ENCODE peak calls at places on chromosomes 3 and 15, in eight cellular contexts. Y is lung, P is MCF 10A, B is foreskin keratinocyte, F is heart left ventricle, H is RWPE1, C is cardiac fibroblast, N is GM23338. L is an unnamed sample.

GRCh38 chr3:58535531-58536500 is 1.2 kb downstream of the ACOX2 start:
- DNase-seq in Y (no peak), P (no peak), B (peak), F (no peak), H (no peak), C (peak), N (no peak), L (no peak)

GRCh38 chr3:38438421-38438820 is 15.3 kb upstream of the ACVR2B start:
- DNase-seq in Y (no peak), P (peak), B (no peak), F (no peak), H (no peak), C (no peak), N (no peak), L (no peak)

GRCh38 chr3:156723182-156723619 is 48.8 kb downstream of the TIPARP start:
- DNase-seq in Y (no peak), P (no peak), B (peak), F (no peak), H (no peak), C (no peak), N (no peak), L (no peak)

GRCh38 chr3:101229681-101230080 is 90.7 kb downstream of the IMPG2 start:
- DNase-seq in Y (no peak), P (peak), B (no peak), F (no peak), H (no peak), C (peak), N (no peak), L (no peak)

GRCh38 chr15:51775967-51776816 is 24.8 kb downstream of the TMOD2 start:
- DNase-seq in Y (peak), P (peak), B (peak), F (no peak), H (peak), C (peak), N (peak), L (no peak)

GRCh38 chr3:11170052-11170770 is 15.9 kb downstream of the HRH1 start:
- DNase-seq in Y (no peak), P (no peak), B (no peak), F (no peak), H (no peak), C (no peak), N (peak), L (no peak)

GRCh38 chr3:196621581-196621980 is 17.9 kb upstream of the NRROS start:
- DNase-seq in Y (no peak), P (no peak), B (no peak), F (no peak), H (no peak), C (no peak), N (no peak), L (no peak)

GRCh38 chr3:4163006-4163405 is 140.2 kb upstream of the SETMAR start:
- DNase-seq in Y (no peak), P (no peak), B (no peak), F (no peak), H (no peak), C (no peak), N (no peak), L (no peak)

GRCh38 chr3:72571052-72571451 is 277.2 kb downstream of the SHQ1 start:
- DNase-seq in Y (no peak), P (no peak), B (no peak), F (no peak), H (no peak), C (no peak), N (no peak), L (no peak)

GRCh38 chr15:73296621-73297353 is 72.0 kb downstream of the HCN4 start:
- DNase-seq in Y (no peak), P (no peak), B (no peak), F (no peak), H (no peak), C (no peak), N (peak), L (no peak)

GRCh38 chr3:39106281-39107055 is 959 bp downstream of the GORASP1 start:
- DNase-seq in Y (no peak), P (no peak), B (peak), F (no peak), H (peak), C (peak), N (peak), L (no peak)

GRCh38 chr15:39270221-39270835 is 310.6 kb upstream of the THBS1 start:
- DNase-seq in Y (no peak), P (no peak), B (no peak), F (no peak), H (no peak), C (no peak), N (no peak), L (no peak)

DNA sequence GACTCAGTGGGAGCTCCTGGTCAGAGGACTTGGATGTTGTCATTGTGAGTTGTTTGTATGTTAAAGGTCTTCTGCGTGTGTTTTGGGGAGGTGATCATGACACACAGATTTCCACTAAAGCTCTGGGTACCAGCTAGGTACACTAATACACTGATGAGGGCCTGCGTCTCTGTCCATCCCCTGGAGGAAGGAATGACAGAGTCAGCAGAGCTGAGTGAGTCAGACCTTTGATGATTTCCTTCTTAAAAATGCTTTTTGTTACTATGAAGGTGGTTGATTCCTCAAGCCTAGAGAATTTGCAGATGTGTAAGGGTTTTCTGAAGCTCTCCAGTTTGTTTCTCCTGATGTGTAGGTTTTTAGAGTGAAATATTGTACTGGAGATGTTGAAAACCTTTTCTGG is 424.1 kb upstream of the TPM1 start:
- DNase-seq in Y (no peak), P (peak), B (peak), F (no peak), H (peak), C (peak), N (no peak), L (no peak)
- TF ChIP-seq CTCF in Y (no peak), P (peak), B (peak), F (no peak), H (no peak), C (peak), N (no peak), L (no peak)

DNA sequence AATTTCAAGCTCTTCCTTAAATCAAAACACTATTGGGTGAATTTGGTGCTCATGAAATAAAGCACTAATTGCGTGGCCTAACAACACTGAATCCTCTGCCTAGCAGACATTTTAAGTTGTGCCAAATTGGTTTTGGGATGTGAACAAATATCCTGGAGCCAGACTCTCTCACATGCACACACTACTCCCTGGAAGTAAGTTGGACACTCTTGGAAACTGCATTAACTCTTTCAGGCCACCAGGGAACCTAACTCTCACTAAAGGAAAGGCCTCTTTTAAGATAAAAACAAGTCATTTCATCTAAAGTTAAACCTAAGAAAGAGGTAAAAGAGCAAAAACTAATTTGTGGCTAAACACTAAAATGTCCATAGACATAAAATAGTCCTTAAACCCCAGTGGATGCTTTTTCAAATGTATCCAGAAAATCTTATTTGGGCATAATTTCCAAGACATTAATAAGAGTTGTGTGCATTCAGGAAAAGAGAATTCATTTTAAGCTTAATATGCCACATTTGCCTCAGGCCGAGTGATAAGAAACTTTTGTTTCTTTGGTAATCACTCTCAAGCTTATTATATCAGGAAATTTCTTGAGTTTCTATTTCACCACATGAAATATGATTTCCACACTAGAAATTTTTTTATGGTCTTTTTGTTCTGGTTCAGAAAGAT is 61.8 kb downstream of the ZBTB20 start:
- DNase-seq in Y (no peak), P (no peak), B (no peak), F (no peak), H (no peak), C (no peak), N (peak), L (no peak)
- TF ChIP-seq CTCF in Y (no peak), P (peak), B (peak), F (peak), H (no peak), C (peak), N (peak), L (no peak)

GRCh38 chr3:155352900-155353490 is 59.5 kb upstream of the STRIT1 start:
- DNase-seq in Y (no peak), P (peak), B (peak), F (no peak), H (peak), C (peak), N (peak), L (no peak)

GRCh38 chr3:155354658-155355057 is 61.2 kb upstream of the STRIT1 start:
- DNase-seq in Y (no peak), P (no peak), B (no peak), F (no peak), H (no peak), C (no peak), N (no peak), L (no peak)

GRCh38 chr3:155360281-155360680 is 66.8 kb upstream of the STRIT1 start:
- DNase-seq in Y (no peak), P (no peak), B (no peak), F (no peak), H (no peak), C (no peak), N (no peak), L (no peak)

GRCh38 chr3:155356594-155357370 is 63.3 kb upstream of the STRIT1 start:
- DNase-seq in Y (no peak), P (no peak), B (no peak), F (no peak), H (no peak), C (no peak), N (peak), L (no peak)
- TF ChIP-seq CTCF in Y (no peak), P (no peak), B (peak), F (peak), H (no peak), C (peak), N (peak), L (no peak)

DNA sequence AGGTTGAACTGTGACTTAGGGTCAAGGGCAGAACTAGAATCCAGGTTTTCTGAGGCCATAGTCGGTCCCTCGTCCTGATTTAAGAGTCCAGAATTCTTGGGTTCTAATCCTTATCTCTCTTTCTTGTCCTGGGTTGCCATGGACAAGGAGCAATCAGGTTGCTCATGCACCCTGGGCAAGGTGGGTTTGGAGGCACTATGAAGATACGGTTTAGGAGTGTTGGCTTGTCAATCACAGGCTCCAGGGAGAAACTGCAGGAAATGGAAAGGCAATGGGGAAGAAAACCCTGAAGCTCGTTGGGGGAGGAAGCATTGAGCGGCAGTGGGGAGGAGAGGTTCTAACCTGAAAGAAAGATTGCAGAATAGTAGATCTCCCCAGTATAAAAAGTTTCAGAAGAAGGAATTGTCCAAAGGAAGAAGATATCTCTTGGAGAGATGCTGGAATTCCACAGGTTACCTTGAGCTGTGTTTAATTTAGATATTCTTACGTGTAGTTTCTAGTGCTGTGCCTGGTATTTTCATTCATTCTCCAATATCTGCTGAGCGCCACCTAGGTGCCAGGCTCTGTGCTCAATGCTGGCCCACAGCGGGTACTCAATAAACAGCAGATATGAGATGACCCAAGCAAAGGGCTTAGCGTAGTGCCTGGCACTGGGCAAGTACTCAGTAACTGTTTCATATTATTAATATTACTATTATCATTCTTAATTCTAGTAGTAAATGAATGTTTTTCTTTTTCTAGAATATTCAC is 2.0 kb downstream of the ACAN start:
- DNase-seq in Y (no peak), P (peak), B (no peak), F (no peak), H (no peak), C (no peak), N (no peak), L (no peak)
- TF ChIP-seq CTCF in Y (no peak), P (no peak), B (peak), F (no peak), H (no peak), C (no peak), N (peak), L (no peak)

GRCh38 chr3:29240887-29241286 is 40.0 kb upstream of the RBMS3 start:
- DNase-seq in Y (no peak), P (no peak), B (no peak), F (no peak), H (no peak), C (no peak), N (no peak), L (no peak)
- TF ChIP-seq CTCF in Y (no peak), P (no peak), B (no peak), F (no peak), H (no peak), C (no peak), N (no peak), L (no peak)

DNA sequence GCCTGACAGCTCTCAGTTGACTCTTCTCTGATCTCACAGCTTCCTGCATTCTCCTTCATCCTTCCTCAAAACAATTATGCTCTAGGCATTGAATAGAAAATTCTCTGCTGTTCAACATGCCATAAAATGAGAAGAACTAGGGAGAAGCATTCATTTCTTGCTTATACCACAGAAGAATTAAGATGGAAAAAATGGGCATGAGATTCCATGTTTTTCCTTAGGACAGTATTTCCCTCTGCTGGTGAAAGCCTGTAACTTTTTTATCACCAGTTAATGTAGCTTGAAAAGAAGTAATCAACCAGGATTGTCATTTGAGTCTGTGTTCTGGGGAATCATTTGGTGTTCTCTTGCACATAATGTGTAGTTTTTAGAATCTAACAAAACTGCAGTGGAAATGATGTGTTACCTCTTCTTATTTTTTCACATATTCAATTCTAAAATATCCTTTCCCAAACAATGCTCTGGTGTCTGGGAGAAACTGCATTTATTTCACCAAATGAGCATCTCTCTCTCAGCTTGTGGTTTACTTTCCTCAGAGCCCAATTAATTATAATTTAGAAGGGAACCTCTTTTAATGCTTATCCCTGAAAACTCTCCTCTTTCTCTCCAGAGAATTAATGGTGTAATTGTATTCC is 92.8 kb upstream of the DCBLD2 start:
- DNase-seq in Y (no peak), P (peak), B (no peak), F (no peak), H (peak), C (peak), N (peak), L (no peak)
- TF ChIP-seq CTCF in Y (peak), P (peak), B (peak), F (peak), H (peak), C (peak), N (peak), L (peak)

GRCh38 chr3:71305246-71306206 is 278.0 kb downstream of the FOXP1 start:
- DNase-seq in Y (peak), P (no peak), B (no peak), F (peak), H (no peak), C (peak), N (peak), L (no peak)
- TF ChIP-seq CTCF in Y (no peak), P (no peak), B (no peak), F (no peak), H (no peak), C (no peak), N (no peak), L (no peak)

GRCh38 chr3:139522421-139522820 is 17.1 kb downstream of the RBP1 start:
- DNase-seq in Y (no peak), P (no peak), B (no peak), F (no peak), H (no peak), C (no peak), N (peak), L (no peak)
- TF ChIP-seq CTCF in Y (no peak), P (no peak), B (peak), F (no peak), H (no peak), C (no peak), N (peak), L (no peak)

GRCh38 chr15:78509726-78510312 is 2.4 kb downstream of the HYKK start:
- DNase-seq in Y (no peak), P (no peak), B (no peak), F (no peak), H (no peak), C (no peak), N (peak), L (no peak)

GRCh38 chr15:78508272-78508671 is 895 bp downstream of the HYKK start:
- DNase-seq in Y (no peak), P (no peak), B (no peak), F (no peak), H (peak), C (no peak), N (no peak), L (no peak)

GRCh38 chr15:78506971-78507830 is at the start of gene HYKK:
- DNase-seq in Y (peak), P (peak), B (peak), F (peak), H (peak), C (peak), N (peak), L (peak)

GRCh38 chr15:78502641-78503040 is 4.7 kb upstream of the HYKK start:
- DNase-seq in Y (no peak), P (no peak), B (no peak), F (no peak), H (no peak), C (no peak), N (no peak), L (no peak)

GRCh38 chr15:78507831-78508160 is 419 bp downstream of the HYKK start:
- DNase-seq in Y (no peak), P (no peak), B (no peak), F (no peak), H (no peak), C (no peak), N (no peak), L (no peak)
- TF ChIP-seq CTCF in Y (no peak), P (no peak), B (no peak), F (no peak), H (no peak), C (no peak), N (no peak), L (no peak)

L was measured in omental fat pad.